ENCODE peak calls at places on chromosomes 5 and 9, in ten cellular contexts. R is stomach; P is amniotic stem cell; U is anterior cingulate cortex; F is Right ventricle myocardium inferior; L is neuronal stem cell; N is BE2C; X is H1; J is psoas muscle; B is effector memory CD8-positive, alpha-beta T cell. S is an unnamed sample.

GRCh38 chr5:147805030-147805454 is 22.5 kb upstream of the JAKMIP2 start:
- DNase-seq in P (no peak), F (peak), U (no peak), N (no peak), X (no peak), J (no peak), B (peak), R (no peak), L (no peak), S (no peak)

GRCh38 chr5:30131-30530 is 61.8 kb upstream of the PLEKHG4B start:
- DNase-seq in J (no peak), L (no peak), F (no peak), U (no peak), P (no peak), N (no peak), X (no peak), R (no peak), B (no peak), S (no peak)

GRCh38 chr5:42851441-42851840 is 39.7 kb upstream of the SELENOP start:
- DNase-seq in N (no peak), R (no peak), J (no peak), B (no peak), L (no peak), U (no peak), P (no peak), F (no peak), X (no peak), S (no peak)

GRCh38 chr5:144697847-144698262 is 527.2 kb downstream of the KCTD16 start:
- DNase-seq in P (peak), F (no peak), U (no peak), R (no peak), J (no peak), B (no peak), N (no peak), L (no peak), X (no peak), S (no peak)

GRCh38 chr5:1997640-1998347 is 115.1 kb upstream of the IRX4 start:
- DNase-seq in P (no peak), J (no peak), L (no peak), U (no peak), X (no peak), R (no peak), B (no peak), F (no peak), N (no peak), S (no peak)

GRCh38 chr9:128115187-128116103 is 12.1 kb downstream of the PTGES2 start:
- DNase-seq in L (no peak), X (no peak), U (no peak), J (peak), R (peak), P (no peak), F (peak), B (no peak), N (peak), S (no peak)

GRCh38 chr5:176590035-176590729 is 19.8 kb downstream of the GPRIN1 start:
- DNase-seq in L (no peak), B (no peak), U (no peak), P (no peak), R (no peak), J (no peak), X (no peak), F (no peak), N (no peak), S (no peak)

GRCh38 chr5:142397178-142397577 is 72.4 kb upstream of the SPRY4 start:
- DNase-seq in B (no peak), J (no peak), P (no peak), U (no peak), N (no peak), R (no peak), F (no peak), L (no peak), X (no peak), S (no peak)

GRCh38 chr9:81377310-81377709 is 312.0 kb downstream of the TLE1 start:
- DNase-seq in P (no peak), L (no peak), N (no peak), R (no peak), X (no peak), J (no peak), B (no peak), F (no peak), U (no peak), S (no peak)

GRCh38 chr5:178392998-178393397 is 160.4 kb upstream of the PHYKPL start:
- DNase-seq in X (no peak), J (no peak), U (no peak), R (peak), P (no peak), L (no peak), B (no peak), F (no peak), N (no peak), S (no peak)

GRCh38 chr5:68295772-68296171 is 80.2 kb downstream of the PIK3R1 start:
- DNase-seq in N (no peak), X (no peak), J (no peak), B (no peak), F (no peak), P (no peak), R (no peak), U (no peak), L (no peak), S (no peak)

GRCh38 chr9:34089311-34089710 is 37.2 kb downstream of the DCAF12 start:
- DNase-seq in X (no peak), B (no peak), P (no peak), L (no peak), F (no peak), N (no peak), R (no peak), U (no peak), J (no peak), S (no peak)

GRCh38 chr9:132703336-132703735 is 33.1 kb downstream of the GTF3C4 start:
- DNase-seq in B (no peak), X (no peak), U (no peak), J (no peak), P (no peak), N (no peak), F (no peak), R (no peak), L (no peak), S (no peak)

GRCh38 chr9:126275386-126276001 is 51.1 kb upstream of the MVB12B start:
- DNase-seq in P (no peak), R (no peak), N (peak), U (peak), B (no peak), L (peak), J (no peak), F (no peak), X (no peak), S (no peak)

GRCh38 chr9:134218230-134218629 is 53.9 kb upstream of the RNU6ATAC start:
- DNase-seq in U (no peak), B (no peak), N (no peak), F (no peak), R (no peak), L (no peak), J (peak), P (no peak), X (no peak), S (no peak)

GRCh38 chr9:35054185-35054835 is 18.1 kb downstream of the VCP start:
- DNase-seq in P (no peak), L (no peak), U (no peak), X (no peak), N (no peak), J (no peak), B (no peak), F (no peak), R (no peak), S (no peak)

GRCh38 chr9:36489453-36489852 is 83.2 kb upstream of the MELK start:
- DNase-seq in B (no peak), L (no peak), R (no peak), N (no peak), U (no peak), X (no peak), F (no peak), P (no peak), J (no peak), S (no peak)

GRCh38 chr9:125028041-125028440 is 87.2 kb upstream of the GOLGA1 start:
- DNase-seq in L (no peak), U (no peak), J (no peak), B (no peak), P (no peak), N (no peak), X (no peak), R (no peak), F (no peak), S (no peak)

GRCh38 chr9:11275158-11275695 is 662.4 kb upstream of the PTPRD start:
- DNase-seq in J (no peak), P (no peak), B (no peak), L (no peak), X (no peak), F (no peak), U (no peak), N (no peak), R (no peak), S (no peak)

GRCh38 chr5:40233268-40233667 is 446.4 kb upstream of the PTGER4 start:
- DNase-seq in X (no peak), N (no peak), F (no peak), P (no peak), R (no peak), L (no peak), J (no peak), B (no peak), U (no peak), S (no peak)

GRCh38 chr9:35482071-35482470 is 7.8 kb upstream of the RUSC2 start:
- DNase-seq in F (no peak), U (no peak), J (no peak), L (no peak), N (no peak), P (no peak), R (no peak), B (no peak), X (no peak), S (no peak)

GRCh38 chr5:68074048-68074632 is 141.4 kb upstream of the PIK3R1 start:
- DNase-seq in P (no peak), J (no peak), F (peak), X (no peak), L (no peak), U (no peak), B (no peak), N (peak), R (peak), S (no peak)

GRCh38 chr9:88965473-88965872 is 25.8 kb upstream of the S1PR3 start:
- DNase-seq in N (no peak), L (no peak), X (no peak), P (no peak), R (no peak), B (no peak), F (no peak), U (no peak), J (no peak), S (no peak)

GRCh38 chr5:104247260-104247659 is 684.7 kb upstream of the NUDT12 start:
- DNase-seq in J (no peak), U (no peak), R (no peak), B (no peak), F (no peak), L (no peak), X (no peak), P (no peak), N (no peak), S (no peak)

GRCh38 chr9:112162644-112163413 is 12.3 kb downstream of the SUSD1 start:
- DNase-seq in J (no peak), X (no peak), N (no peak), R (no peak), B (no peak), P (no peak), L (no peak), F (no peak), U (no peak), S (no peak)

GRCh38 chr9:36401179-36401740 is 1.2 kb upstream of the RNF38 start:
- DNase-seq in J (no peak), U (peak), L (no peak), R (peak), F (no peak), B (no peak), X (peak), P (peak), N (no peak), S (no peak)

GRCh38 chr9:127574089-127574921 is 37.8 kb upstream of the STXBP1 start:
- DNase-seq in J (no peak), L (no peak), P (no peak), F (no peak), U (no peak), B (no peak), R (peak), X (no peak), N (no peak), S (no peak)

GRCh38 chr5:38715671-38716070 is 130.1 kb upstream of the OSMR start:
- DNase-seq in R (no peak), J (no peak), L (peak), U (no peak), B (no peak), F (no peak), X (no peak), N (no peak), P (no peak), S (no peak)

GRCh38 chr5:106094128-106094726 is 1576.5 kb downstream of the EFNA5 start:
- DNase-seq in P (peak), U (no peak), J (no peak), R (no peak), B (no peak), F (no peak), N (peak), L (no peak), X (no peak), S (no peak)

GRCh38 chr5:67435007-67435406 is 238.4 kb upstream of the CD180 start:
- DNase-seq in B (no peak), U (no peak), R (no peak), L (no peak), F (no peak), X (no peak), J (no peak), P (no peak), N (no peak), S (no peak)

GRCh38 chr5:41842777-41843176 is 27.4 kb downstream of the OXCT1 start:
- DNase-seq in B (no peak), F (no peak), L (no peak), N (no peak), U (no peak), P (no peak), X (no peak), J (no peak), R (no peak), S (no peak)

S was measured in activated T-helper 1 cell treated with Interleukin-2 at 50 U/mL for 16 hours.